ENCODE peak calls at places on chromosomes 5 and 9, in ten cellular contexts. M is GM04503; I is dermis microvascular lymphatic vessel endothelial cell; V is IMR-90; G is type B pancreatic cell; U is MM.1S; L is PC-3; P is right lobe of liver; R is neural crest cell; K is effector CD4-positive, alpha-beta T cell. N is an unnamed sample.

GRCh38 chr5:68369436-68370125 is 154.0 kb downstream of the PIK3R1 start:
- DNase-seq in M (no peak), I (peak), V (no peak), G (no peak), U (peak), L (no peak), P (no peak), R (no peak), K (no peak), N (no peak)

GRCh38 chr9:127194881-127195713 is 69.5 kb upstream of the GARNL3 start:
- DNase-seq in M (no peak), I (peak), V (peak), G (no peak), U (no peak), L (peak), P (no peak), R (no peak), K (no peak), N (no peak)

GRCh38 chr5:7763621-7764072 is 87.3 kb downstream of the CFAP90 start:
- DNase-seq in M (no peak), I (no peak), V (no peak), G (no peak), U (no peak), L (no peak), P (no peak), R (no peak), K (no peak), N (no peak)

GRCh38 chr9:133803028-133803585 is 65.0 kb upstream of the SARDH start:
- DNase-seq in M (no peak), I (no peak), V (peak), G (no peak), U (no peak), L (no peak), P (no peak), R (no peak), K (no peak), N (no peak)

GRCh38 chr5:114101153-114101552 is 260.7 kb upstream of the KCNN2 start:
- DNase-seq in M (no peak), I (peak), V (peak), G (no peak), U (peak), L (peak), P (no peak), R (no peak), K (no peak), N (peak)

GRCh38 chr9:20591223-20591622 is 31.1 kb downstream of the MLLT3 start:
- DNase-seq in M (no peak), I (no peak), V (peak), G (no peak), U (no peak), L (no peak), P (no peak), R (no peak), K (no peak), N (no peak)

GRCh38 chr5:2700876-2701275 is 50.6 kb downstream of the IRX2 start:
- DNase-seq in M (no peak), I (no peak), V (no peak), G (no peak), U (no peak), L (no peak), P (no peak), R (no peak), K (no peak), N (no peak)

GRCh38 chr9:136539427-136540412 is 6.1 kb downstream of the NOTCH1 start:
- DNase-seq in M (no peak), I (peak), V (no peak), G (no peak), U (peak), L (peak), P (peak), R (no peak), K (peak), N (peak)

GRCh38 chr9:72128526-72128925 is 20.7 kb upstream of the GDA start:
- DNase-seq in M (no peak), I (no peak), V (no peak), G (no peak), U (no peak), L (no peak), P (no peak), R (no peak), K (no peak), N (no peak)

GRCh38 chr9:110029422-110029814 is 178.5 kb downstream of the C9orf152 start:
- DNase-seq in M (peak), I (peak), V (peak), G (no peak), U (no peak), L (peak), P (no peak), R (no peak), K (no peak), N (no peak)

GRCh38 chr9:126615251-126615790 is 1.6 kb downstream of the LMX1B start:
- DNase-seq in M (no peak), I (peak), V (peak), G (no peak), U (no peak), L (no peak), P (peak), R (no peak), K (no peak), N (peak)

GRCh38 chr5:151231359-151231758 is 7.5 kb upstream of the CCDC69 start:
- DNase-seq in M (no peak), I (no peak), V (no peak), G (no peak), U (no peak), L (no peak), P (no peak), R (no peak), K (no peak), N (no peak)

GRCh38 chr9:72577212-72577753 is 55.9 kb downstream of the TMC1 start:
- DNase-seq in M (peak), I (peak), V (peak), G (no peak), U (no peak), L (peak), P (no peak), R (no peak), K (no peak), N (no peak)

GRCh38 chr5:126900796-126901195 is 123.9 kb downstream of the LMNB1 start:
- DNase-seq in M (no peak), I (no peak), V (no peak), G (no peak), U (no peak), L (no peak), P (no peak), R (no peak), K (no peak), N (no peak)

GRCh38 chr5:141878771-141879759 is 855 bp upstream of the PCDH1 start:
- DNase-seq in M (peak), I (peak), V (peak), G (peak), U (peak), L (peak), P (peak), R (peak), K (peak), N (peak)

GRCh38 chr5:158174918-158175663 is 316.1 kb upstream of the CLINT1 start:
- DNase-seq in M (no peak), I (peak), V (peak), G (peak), U (peak), L (peak), P (peak), R (peak), K (no peak), N (peak)

GRCh38 chr5:103741984-103742383 is 179.4 kb upstream of the NUDT12 start:
- DNase-seq in M (no peak), I (no peak), V (no peak), G (no peak), U (no peak), L (no peak), P (no peak), R (no peak), K (no peak), N (no peak)

GRCh38 chr5:126875303-126875785 is 98.4 kb downstream of the LMNB1 start:
- DNase-seq in M (no peak), I (no peak), V (no peak), G (no peak), U (no peak), L (no peak), P (no peak), R (no peak), K (no peak), N (no peak)

GRCh38 chr5:73633060-73633459 is 7.1 kb downstream of the ARHGEF28 start:
- DNase-seq in M (no peak), I (no peak), V (no peak), G (no peak), U (no peak), L (no peak), P (no peak), R (no peak), K (no peak), N (no peak)

GRCh38 chr5:174491265-174491664 is 233.1 kb upstream of the MSX2 start:
- DNase-seq in M (no peak), I (no peak), V (no peak), G (no peak), U (no peak), L (no peak), P (no peak), R (no peak), K (no peak), N (no peak)

GRCh38 chr5:148912714-148913398 is 86.4 kb downstream of the ADRB2 start:
- DNase-seq in M (peak), I (peak), V (peak), G (no peak), U (no peak), L (peak), P (no peak), R (no peak), K (no peak), N (no peak)

GRCh38 chr5:150672237-150672883 is 11.3 kb downstream of the MYOZ3 start:
- DNase-seq in M (no peak), I (peak), V (no peak), G (peak), U (no peak), L (peak), P (no peak), R (peak), K (no peak), N (peak)

GRCh38 chr5:31783762-31784161 is 144.8 kb downstream of the PDZD2 start:
- DNase-seq in M (no peak), I (no peak), V (no peak), G (no peak), U (no peak), L (no peak), P (no peak), R (no peak), K (no peak), N (no peak)

GRCh38 chr5:80928073-80928472 is 32.1 kb upstream of the RASGRF2 start:
- DNase-seq in M (no peak), I (no peak), V (no peak), G (no peak), U (no peak), L (no peak), P (no peak), R (no peak), K (no peak), N (no peak)

GRCh38 chr9:10265102-10265708 is 347.6 kb downstream of the PTPRD start:
- DNase-seq in M (no peak), I (peak), V (peak), G (no peak), U (no peak), L (peak), P (no peak), R (no peak), K (no peak), N (no peak)

GRCh38 chr9:124894741-124895170 is 32.8 kb downstream of the ARPC5L start:
- DNase-seq in M (no peak), I (peak), V (peak), G (no peak), U (peak), L (peak), P (no peak), R (no peak), K (no peak), N (peak)

GRCh38 chr5:141402553-141403328 is at the start of gene PCDHGA9:
- DNase-seq in M (no peak), I (peak), V (peak), G (peak), U (peak), L (no peak), P (no peak), R (no peak), K (no peak), N (no peak)

GRCh38 chr5:72093824-72094223 is 13.5 kb upstream of the MAP1B start:
- DNase-seq in M (no peak), I (no peak), V (no peak), G (no peak), U (peak), L (no peak), P (no peak), R (no peak), K (no peak), N (no peak)

GRCh38 chr9:130118841-130119520 is 53.2 kb upstream of the NCS1 start:
- DNase-seq in M (no peak), I (no peak), V (peak), G (no peak), U (no peak), L (no peak), P (no peak), R (no peak), K (no peak), N (no peak)

GRCh38 chr9:136536051-136536720 is 9.7 kb downstream of the NOTCH1 start:
- DNase-seq in M (no peak), I (no peak), V (no peak), G (no peak), U (no peak), L (no peak), P (no peak), R (no peak), K (no peak), N (no peak)

GRCh38 chr9:26565131-26565530 is 327.5 kb downstream of the CAAP1 start:
- DNase-seq in M (no peak), I (no peak), V (no peak), G (no peak), U (no peak), L (no peak), P (no peak), R (no peak), K (no peak), N (no peak)

GRCh38 chr9:135066291-135066690 is 21.2 kb upstream of the OLFM1 start:
- DNase-seq in M (no peak), I (no peak), V (no peak), G (no peak), U (no peak), L (no peak), P (no peak), R (no peak), K (no peak), N (no peak)

GRCh38 chr5:158801286-158801685 is 298.4 kb downstream of the EBF1 start:
- DNase-seq in M (no peak), I (no peak), V (no peak), G (no peak), U (no peak), L (no peak), P (no peak), R (no peak), K (no peak), N (no peak)

GRCh38 chr9:113541019-113541900 is 77.7 kb downstream of the RGS3 start:
- DNase-seq in M (no peak), I (peak), V (peak), G (no peak), U (no peak), L (peak), P (no peak), R (peak), K (no peak), N (peak)